ENCODE peak calls at places on chromosomes 13 and 19, in four cellular contexts. D, U, B and N are unnamed samples.

GRCh38 chr13:26867451-26868067 is 107.0 kb upstream of the GPR12 start:
- DNase-seq in D (no peak), U (peak), B (no peak), N (no peak)

GRCh38 chr19:19488041-19488874 is 27.1 kb downstream of the TSSK6 start:
- DNase-seq in D (no peak), U (peak), B (no peak), N (no peak)

GRCh38 chr13:48066310-48066989 is 28.5 kb downstream of the MED4 start:
- DNase-seq in D (no peak), U (peak), B (no peak), N (no peak)

GRCh38 chr13:44259045-44260042 is 114.3 kb upstream of the SERP2 start:
- DNase-seq in D (no peak), U (peak), B (no peak), N (no peak)

GRCh38 chr19:35958660-35959039 is 22.5 kb downstream of the LRFN3 start:
- DNase-seq in D (no peak), U (no peak), B (no peak), N (no peak)

GRCh38 chr13:114310961-114311360 is 3.3 kb upstream of the CHAMP1 start:
- DNase-seq in D (no peak), U (peak), B (no peak), N (no peak)

GRCh38 chr19:33085570-33086128 is 4.7 kb downstream of the GPATCH1 start:
- DNase-seq in D (no peak), U (no peak), B (no peak), N (no peak)

GRCh38 chr13:53238241-53238640 is 209.6 kb downstream of the OLFM4 start:
- DNase-seq in D (no peak), U (no peak), B (no peak), N (no peak)

GRCh38 chr13:40028446-40028845 is 373.0 kb downstream of the COG6 start:
- DNase-seq in D (no peak), U (no peak), B (no peak), N (no peak)

GRCh38 chr13:26816876-26817275 is 56.3 kb upstream of the GPR12 start:
- DNase-seq in D (no peak), U (no peak), B (no peak), N (no peak)

GRCh38 chr19:42066075-42066754 is 3.8 kb downstream of the GRIK5 start:
- DNase-seq in D (no peak), U (peak), B (no peak), N (no peak)

GRCh38 chr13:45596800-45597484 is 18.6 kb downstream of the ERICH6B start:
- DNase-seq in D (no peak), U (no peak), B (no peak), N (no peak)

GRCh38 chr19:6372594-6373095 is at the start of gene ALKBH7:
- DNase-seq in D (peak), U (peak), B (peak), N (peak)

GRCh38 chr19:42284641-42285341 is 15.7 kb downstream of the CIC start:
- DNase-seq in D (no peak), U (no peak), B (no peak), N (no peak)

GRCh38 chr13:28568286-28568685 is 73.4 kb upstream of the FLT1 start:
- DNase-seq in D (no peak), U (peak), B (peak), N (no peak)

GRCh38 chr13:24348797-24349515 is 39.6 kb downstream of the C1QTNF9 start:
- DNase-seq in D (no peak), U (no peak), B (no peak), N (no peak)

GRCh38 chr13:30334663-30335386 is 27.5 kb upstream of the KATNAL1 start:
- DNase-seq in D (no peak), U (peak), B (no peak), N (no peak)

GRCh38 chr19:1872807-1873523 is 9.6 kb upstream of the KLF16 start:
- DNase-seq in D (no peak), U (no peak), B (no peak), N (no peak)
- H3K4me3 ChIP-seq in D (no peak), U (peak), B (peak), N (no peak)

DNA sequence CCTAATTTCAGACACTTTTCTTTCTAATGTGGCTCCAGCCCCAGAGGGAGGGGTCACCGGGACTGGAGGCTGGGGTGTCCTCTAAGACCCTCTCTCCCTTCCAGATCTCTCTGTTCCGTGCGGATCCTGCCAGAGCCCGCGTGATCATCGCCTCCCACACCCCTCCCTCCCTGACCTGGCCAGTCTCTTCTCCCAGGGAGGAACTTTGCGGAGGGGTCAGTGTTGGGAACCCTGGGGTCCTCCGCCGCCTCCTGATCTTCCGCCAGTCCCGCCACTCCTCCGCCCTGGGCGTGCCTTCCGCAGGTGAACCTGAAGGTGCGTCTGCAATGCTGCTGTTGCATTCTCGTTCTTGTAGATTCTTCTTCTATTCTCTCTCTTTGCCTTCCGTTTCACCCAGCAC is 9.1 kb downstream of the SOX21 start:
- DNase-seq in D (no peak), U (no peak), B (no peak), N (no peak)
- H3K4me3 ChIP-seq in D (no peak), U (no peak), B (no peak), N (no peak)

DNA sequence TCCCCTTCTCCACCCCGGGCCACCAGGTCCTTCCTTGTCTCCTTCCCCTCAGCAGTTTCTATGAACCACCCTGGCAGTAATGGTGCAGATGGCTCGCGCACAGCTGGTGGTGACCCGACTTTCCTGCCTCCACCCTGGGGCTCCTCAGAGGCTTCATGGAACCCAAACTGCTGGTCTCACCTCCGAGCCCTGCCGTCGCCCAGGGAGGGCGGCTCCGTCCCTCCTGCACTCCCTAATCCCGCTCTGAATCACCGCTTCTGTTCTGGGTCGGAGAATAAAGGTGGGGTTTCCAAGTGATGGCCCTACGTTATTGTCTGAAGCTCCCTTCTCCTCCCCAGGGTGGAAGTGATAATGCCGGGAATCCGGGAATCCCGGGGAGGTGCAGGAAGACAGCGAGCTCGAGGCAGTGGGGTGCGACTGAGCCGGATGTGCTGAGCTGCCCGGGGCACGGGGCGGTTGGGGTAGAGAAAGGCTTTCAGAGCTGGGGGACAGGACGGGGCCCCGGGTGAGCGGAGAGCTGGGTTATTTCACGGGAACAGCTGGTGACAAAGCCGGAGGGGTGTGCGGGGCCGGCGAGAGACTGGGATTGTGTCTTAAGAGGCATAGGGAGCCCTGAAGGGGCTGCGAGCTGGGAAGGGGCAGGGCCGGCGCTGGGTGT is 711 bp downstream of the FUT2 start:
- DNase-seq in D (no peak), U (no peak), B (no peak), N (no peak)
- H3K4me3 ChIP-seq in D (no peak), U (no peak), B (peak), N (peak)

DNA sequence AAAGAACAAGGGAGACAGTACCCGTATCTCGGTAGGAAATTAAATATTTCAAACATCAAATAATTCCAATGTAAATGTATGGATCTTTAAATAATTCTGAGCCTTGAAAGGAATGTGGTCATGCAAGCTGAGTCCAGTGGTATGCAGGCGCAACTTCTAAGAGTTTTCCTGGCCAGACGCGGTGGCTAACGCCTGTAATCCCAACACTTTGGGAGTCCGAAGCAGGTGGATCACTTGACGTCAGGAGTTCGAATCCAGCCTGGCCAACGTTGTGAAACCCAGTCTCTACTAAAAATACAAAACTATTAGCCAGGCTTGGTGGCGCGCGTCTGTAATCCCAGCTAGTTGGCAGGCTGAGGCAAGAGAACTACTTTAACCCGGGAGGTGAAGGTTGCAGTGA is 1.1 kb upstream of the ZNF845 start:
- DNase-seq in D (no peak), U (no peak), B (no peak), N (no peak)
- H3K4me3 ChIP-seq in D (peak), U (no peak), B (peak), N (no peak)

GRCh38 chr19:16586477-16586871 is 14.3 kb upstream of the SLC35E1 start:
- DNase-seq in D (no peak), U (no peak), B (no peak), N (no peak)
- H3K4me3 ChIP-seq in D (no peak), U (no peak), B (no peak), N (no peak)